ENCODE peak calls at places on chromosomes 11 and 22, in eight cellular contexts. I is ureter; V is stimulated activated CD4-positive, alpha-beta T cell treated with anti-CD3 and anti-CD28 coated beads, Interleukin-12 subunit alpha, Interleukin-12 subunit beta, amount 100 ng/mL, for 48 hours; A is caudate nucleus; X is activated CD8-positive, alpha-beta memory T cell treated with anti-CD3 and anti-CD28 coated beads for 4 hours; O is EH; D is smooth muscle cell of the brain vasculature; L is posterior vena cava. M is an unnamed sample.

GRCh38 chr11:95335989-95336388 is 105.0 kb upstream of the SESN3 start:
- DNase-seq in I (no peak), V (no peak), A (no peak), X (no peak), O (no peak), D (no peak), L (no peak), M (no peak)

GRCh38 chr11:128689946-128690745 is 3.7 kb upstream of the FLI1 start:
- DNase-seq in I (no peak), V (no peak), A (no peak), X (no peak), O (peak; percentile 41), D (no peak), L (peak; percentile 85), M (no peak)

GRCh38 chr22:37556750-37557149 is 3.5 kb upstream of the CDC42EP1 start:
- DNase-seq in I (no peak), V (no peak), A (no peak), X (no peak), O (no peak), D (no peak), L (no peak), M (no peak)

GRCh38 chr11:86499723-86500129 is 125.0 kb downstream of the CCDC81 start:
- DNase-seq in I (no peak), V (no peak), A (no peak), X (no peak), O (no peak), D (no peak), L (no peak), M (no peak)

GRCh38 chr11:34978236-34979191 is 62.1 kb downstream of the PDHX start:
- DNase-seq in I (no peak), V (no peak), A (no peak), X (no peak), O (peak; percentile 4), D (no peak), L (no peak), M (no peak)

GRCh38 chr11:58428021-58428420 is at the start of gene OR5B2:
- DNase-seq in I (no peak), V (no peak), A (no peak), X (no peak), O (no peak), D (no peak), L (no peak), M (no peak)

GRCh38 chr22:44391481-44392445 is 79.0 kb upstream of the SHISAL1 start:
- DNase-seq in I (no peak), V (no peak), A (no peak), X (no peak), O (no peak), D (no peak), L (peak; percentile 63), M (no peak)

GRCh38 chr11:70220920-70221319 is 17.8 kb downstream of the FADD start:
- DNase-seq in I (no peak), V (no peak), A (no peak), X (no peak), O (peak; percentile 50), D (no peak), L (no peak), M (no peak)

GRCh38 chr11:93113824-93114223 is 84.0 kb downstream of the SLC36A4 start:
- DNase-seq in I (no peak), V (no peak), A (no peak), X (no peak), O (no peak), D (no peak), L (no peak), M (no peak)

GRCh38 chr11:107018274-107018901 is at the start of gene GUCY1A2:
- DNase-seq in I (peak; percentile 42), V (no peak), A (peak; percentile 75), X (no peak), O (peak; percentile 23), D (no peak), L (peak; percentile 79), M (no peak)

GRCh38 chr22:47210686-47211085 is 448.2 kb downstream of the TBC1D22A start:
- DNase-seq in I (no peak), V (no peak), A (no peak), X (no peak), O (no peak), D (no peak), L (peak; percentile 29), M (peak; percentile 43)

GRCh38 chr11:130103296-130103814 is 33.7 kb downstream of the APLP2 start:
- DNase-seq in I (no peak), V (no peak), A (no peak), X (no peak), O (peak; percentile 99), D (peak; percentile 87), L (no peak), M (no peak)

M was measured in vagina.